ENCODE peak calls at places on chromosomes 12 and 14, in four cellular contexts. A is A549, Q is colonic mucosa, R is IMR-90. L is an unnamed sample.

GRCh38 chr14:61544448-61545202 is 150.7 kb upstream of the HIF1A start:
- DNase-seq in A (no peak), Q (no peak), R (no peak), L (no peak)

GRCh38 chr14:48751293-48751692 is 834.9 kb downstream of the RPS29 start:
- DNase-seq in A (no peak), Q (no peak), R (no peak), L (no peak)

GRCh38 chr14:56004807-56005579 is 113.2 kb upstream of the PELI2 start:
- DNase-seq in A (peak), Q (peak), R (peak), L (no peak)

GRCh38 chr12:120242275-120242799 is 23.2 kb downstream of the PXN start:
- DNase-seq in A (no peak), Q (no peak), R (no peak), L (peak)

GRCh38 chr12:99619389-99620158 is 28.0 kb upstream of the GARIN6 start:
- DNase-seq in A (no peak), Q (no peak), R (peak), L (no peak)

GRCh38 chr12:92718483-92718985 is 15.7 kb downstream of the PLEKHG7 start:
- DNase-seq in A (no peak), Q (no peak), R (no peak), L (no peak)

GRCh38 chr12:114614040-114614439 is 69.9 kb downstream of the TBX3 start:
- DNase-seq in A (no peak), Q (no peak), R (no peak), L (peak)

GRCh38 chr12:95396849-95397498 is 77.0 kb upstream of the METAP2 start:
- DNase-seq in A (no peak), Q (no peak), R (peak), L (no peak)

GRCh38 chr14:96166475-96167223 is 38.0 kb upstream of the BDKRB2 start:
- DNase-seq in A (no peak), Q (peak), R (peak), L (peak)

GRCh38 chr12:49970658-49971057 is 2.1 kb upstream of the AQP6 start:
- DNase-seq in A (no peak), Q (no peak), R (no peak), L (no peak)

GRCh38 chr14:73180385-73180805 is 44.1 kb downstream of the PSEN1 start:
- DNase-seq in A (no peak), Q (no peak), R (peak), L (no peak)

GRCh38 chr12:109592195-109592904 is 18.8 kb downstream of the MVK start:
- DNase-seq in A (no peak), Q (no peak), R (no peak), L (no peak)

GRCh38 chr12:43317156-43317555 is 234.8 kb downstream of the ADAMTS20 start:
- DNase-seq in A (no peak), Q (no peak), R (no peak), L (no peak)

GRCh38 chr14:32059702-32060101 is 17.4 kb upstream of the ARHGAP5 start:
- DNase-seq in A (no peak), Q (no peak), R (no peak), L (no peak)

GRCh38 chr12:108720757-108721514 is 10.4 kb downstream of the CORO1C start:
- DNase-seq in A (no peak), Q (no peak), R (no peak), L (no peak)

GRCh38 chr14:68292467-68293334 is 473.1 kb downstream of the RAD51B start:
- DNase-seq in A (no peak), Q (peak), R (no peak), L (no peak)

GRCh38 chr12:47808574-47809380 is 10.9 kb downstream of the HDAC7 start:
- DNase-seq in A (peak), Q (no peak), R (peak), L (no peak)

GRCh38 chr12:57821474-57822214 is 3.1 kb upstream of the AVIL start:
- DNase-seq in A (no peak), Q (no peak), R (no peak), L (peak)

GRCh38 chr12:95197636-95198035 is 19.6 kb downstream of the FGD6 start:
- DNase-seq in A (no peak), Q (no peak), R (no peak), L (no peak)

GRCh38 chr12:123036471-123037285 is 56.2 kb downstream of the ARL6IP4 start:
- DNase-seq in A (no peak), Q (no peak), R (no peak), L (no peak)

GRCh38 chr12:127729381-127729780 is 537.6 kb upstream of the TMEM132C start:
- DNase-seq in A (no peak), Q (no peak), R (no peak), L (no peak)

GRCh38 chr12:4855121-4855924 is 54.4 kb upstream of the KCNA1 start:
- DNase-seq in A (peak), Q (peak), R (peak), L (no peak)

GRCh38 chr12:102169922-102170698 is 27.5 kb downstream of the PMCH start:
- DNase-seq in A (no peak), Q (no peak), R (peak), L (no peak)

GRCh38 chr12:105214141-105214540 is 21.8 kb downstream of the APPL2 start:
- DNase-seq in A (no peak), Q (no peak), R (peak), L (no peak)

GRCh38 chr14:60695327-60695726 is 28.8 kb downstream of the SIX4 start:
- DNase-seq in A (no peak), Q (no peak), R (no peak), L (no peak)

GRCh38 chr14:70097576-70098256 is 91.0 kb downstream of the SLC8A3 start:
- DNase-seq in A (no peak), Q (no peak), R (no peak), L (no peak)

GRCh38 chr12:117064596-117064995 is 34.6 kb downstream of the TESC start:
- DNase-seq in A (no peak), Q (no peak), R (no peak), L (no peak)

GRCh38 chr12:107079172-107080011 is 14.0 kb downstream of the CRY1 start:
- DNase-seq in A (peak), Q (no peak), R (peak), L (no peak)

GRCh38 chr12:93612719-93613228 is 40.3 kb downstream of the SOCS2 start:
- DNase-seq in A (no peak), Q (no peak), R (no peak), L (no peak)

GRCh38 chr14:62071029-62071428 is 308.8 kb downstream of the SNAPC1 start:
- DNase-seq in A (no peak), Q (no peak), R (peak), L (no peak)

GRCh38 chr14:34548472-34548981 is 9.0 kb upstream of the EAPP start:
- DNase-seq in A (no peak), Q (no peak), R (no peak), L (no peak)

GRCh38 chr12:114636723-114637480 is 47.1 kb downstream of the TBX3 start:
- DNase-seq in A (peak), Q (no peak), R (peak), L (no peak)

GRCh38 chr14:70622111-70622712 is 19.5 kb upstream of the TTC9 start:
- DNase-seq in A (peak), Q (peak), R (peak), L (no peak)

GRCh38 chr12:108914031-108914630 is 34.2 kb downstream of the DAO start:
- DNase-seq in A (no peak), Q (no peak), R (no peak), L (no peak)

GRCh38 chr12:114668151-114668891 is 15.7 kb downstream of the TBX3 start:
- DNase-seq in A (peak), Q (peak), R (peak), L (no peak)

GRCh38 chr14:88195676-88196075 is 127.4 kb downstream of the KCNK10 start:
- DNase-seq in A (no peak), Q (no peak), R (no peak), L (no peak)

GRCh38 chr12:101238806-101239329 is 28.8 kb upstream of the SLC5A8 start:
- DNase-seq in A (no peak), Q (no peak), R (no peak), L (no peak)

DNA sequence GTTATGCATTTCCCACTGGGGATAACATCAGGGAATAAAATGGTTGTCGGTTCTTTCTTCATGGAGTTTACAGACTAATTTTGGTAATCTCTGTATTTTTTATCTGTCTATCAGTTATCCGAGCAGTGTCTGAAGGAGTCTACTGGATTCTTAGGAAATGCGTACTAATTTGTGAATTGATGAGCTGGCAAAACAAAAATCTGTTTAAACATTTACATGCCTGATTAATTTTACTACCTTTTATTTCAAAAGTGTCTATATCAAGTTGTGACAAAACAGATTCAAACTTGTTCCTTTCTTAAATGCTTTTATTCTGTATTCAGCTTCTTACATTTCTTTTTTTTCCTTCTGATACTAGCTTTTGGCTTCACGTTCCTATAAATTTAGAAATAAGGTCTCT is 4.4 kb downstream of the RIMKLB start:
- DNase-seq in A (no peak), Q (no peak), R (no peak), L (no peak)
- H3K4me3 ChIP-seq in A (no peak), Q (no peak), R (no peak), L (peak)

DNA sequence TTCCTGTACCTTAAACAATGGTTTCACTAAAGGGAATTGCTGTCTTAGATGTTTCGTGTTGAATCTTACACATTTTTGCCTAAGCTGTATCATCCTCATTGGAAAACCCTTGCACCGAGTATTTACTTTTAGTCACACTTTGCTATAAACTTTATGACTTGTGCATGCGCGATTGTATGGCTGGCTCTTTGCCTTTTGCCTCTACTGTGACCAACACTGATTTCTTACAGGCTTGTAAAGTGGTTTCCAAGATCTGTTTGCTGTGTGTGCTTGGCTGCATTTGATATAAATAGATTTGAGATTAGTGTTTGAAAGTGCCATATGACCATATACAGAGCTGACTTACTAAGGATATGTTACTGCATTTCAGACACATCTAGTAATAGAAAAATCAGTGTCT is 40.5 kb downstream of the RASSF3 start:
- DNase-seq in A (peak), Q (peak), R (peak), L (no peak)
- H3K27ac ChIP-seq in A (peak), Q (peak), R (no peak), L (peak)

GRCh38 chr14:102911541-102911951 is 10.9 kb upstream of the AMN start:
- DNase-seq in A (no peak), Q (no peak), R (no peak), L (no peak)

GRCh38 chr14:102914474-102915291 is 7.8 kb upstream of the AMN start:
- DNase-seq in A (no peak), Q (no peak), R (no peak), L (no peak)

GRCh38 chr14:102915292-102916110 is 7.0 kb upstream of the AMN start:
- DNase-seq in A (no peak), Q (no peak), R (no peak), L (no peak)

GRCh38 chr14:102911991-102912761 is 10.3 kb upstream of the AMN start:
- DNase-seq in A (no peak), Q (no peak), R (no peak), L (no peak)

DNA sequence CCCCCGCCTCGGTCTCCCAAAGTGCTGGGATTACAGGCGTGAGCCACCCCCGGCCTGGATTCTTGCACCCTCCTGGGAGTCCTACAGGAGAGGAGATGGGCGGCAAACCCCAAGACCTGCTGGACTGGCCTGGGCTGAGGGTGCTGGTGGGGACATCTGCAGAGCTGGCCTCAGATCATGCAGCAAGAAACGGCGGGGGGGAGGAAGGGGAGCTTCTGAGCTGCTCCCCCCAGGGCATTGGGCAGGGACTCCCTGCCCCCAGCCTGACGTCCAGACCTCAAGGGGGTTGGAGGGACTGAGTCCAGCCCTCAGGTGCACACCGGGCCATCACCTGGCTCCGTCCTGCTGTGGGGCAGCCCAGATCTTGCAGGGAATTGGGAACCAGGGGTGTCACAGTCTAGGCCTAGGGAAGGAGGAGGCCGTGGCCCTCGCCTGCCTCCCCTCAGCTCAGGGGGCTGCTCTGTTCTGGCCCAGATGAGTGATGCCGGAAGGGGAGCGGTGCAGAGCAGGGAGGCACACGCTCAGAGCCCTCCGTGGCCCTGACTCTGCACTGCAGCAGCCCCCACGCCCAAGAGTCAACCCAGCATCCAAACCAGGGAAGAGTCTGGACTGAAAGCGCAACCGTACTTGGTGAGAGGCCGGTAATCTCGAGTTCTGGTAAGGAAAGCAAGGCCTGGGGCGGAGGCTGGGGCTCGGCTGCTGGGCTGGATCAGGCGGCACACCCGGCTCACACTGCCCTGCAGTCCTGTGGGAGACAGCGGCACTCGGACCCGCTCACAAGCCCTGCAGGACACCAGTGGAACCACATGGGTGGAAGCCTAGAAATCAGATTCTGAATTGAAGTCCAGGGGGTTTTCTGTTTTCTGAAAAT is 8.9 kb upstream of the AMN start:
- DNase-seq in A (peak), Q (no peak), R (no peak), L (no peak)
- TF ChIP-seq CTCF in A (no peak), Q (no peak), R (no peak), L (no peak)

DNA sequence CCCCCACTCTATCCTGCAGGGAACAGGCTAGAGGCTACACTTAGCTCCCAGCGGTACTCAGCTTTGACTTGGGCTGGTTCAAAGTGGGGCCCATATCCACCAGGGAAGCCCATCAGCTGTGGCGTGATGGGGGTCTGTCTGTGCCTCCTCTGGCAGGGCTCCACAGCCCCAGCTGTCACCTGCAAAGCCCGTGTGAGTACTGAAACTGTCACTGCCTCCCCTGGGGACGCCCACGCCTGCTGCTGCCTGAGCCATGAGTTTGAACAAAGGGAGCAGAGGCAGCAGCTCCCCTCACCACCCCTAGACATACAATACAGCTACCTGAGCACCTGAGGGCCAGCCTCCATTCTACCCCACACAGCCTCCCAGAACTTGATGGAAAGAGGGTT is 5.0 kb downstream of the REM2 start:
- DNase-seq in A (no peak), Q (no peak), R (no peak), L (no peak)
- H3K4me3 ChIP-seq in A (peak), Q (peak), R (no peak), L (peak)

DNA sequence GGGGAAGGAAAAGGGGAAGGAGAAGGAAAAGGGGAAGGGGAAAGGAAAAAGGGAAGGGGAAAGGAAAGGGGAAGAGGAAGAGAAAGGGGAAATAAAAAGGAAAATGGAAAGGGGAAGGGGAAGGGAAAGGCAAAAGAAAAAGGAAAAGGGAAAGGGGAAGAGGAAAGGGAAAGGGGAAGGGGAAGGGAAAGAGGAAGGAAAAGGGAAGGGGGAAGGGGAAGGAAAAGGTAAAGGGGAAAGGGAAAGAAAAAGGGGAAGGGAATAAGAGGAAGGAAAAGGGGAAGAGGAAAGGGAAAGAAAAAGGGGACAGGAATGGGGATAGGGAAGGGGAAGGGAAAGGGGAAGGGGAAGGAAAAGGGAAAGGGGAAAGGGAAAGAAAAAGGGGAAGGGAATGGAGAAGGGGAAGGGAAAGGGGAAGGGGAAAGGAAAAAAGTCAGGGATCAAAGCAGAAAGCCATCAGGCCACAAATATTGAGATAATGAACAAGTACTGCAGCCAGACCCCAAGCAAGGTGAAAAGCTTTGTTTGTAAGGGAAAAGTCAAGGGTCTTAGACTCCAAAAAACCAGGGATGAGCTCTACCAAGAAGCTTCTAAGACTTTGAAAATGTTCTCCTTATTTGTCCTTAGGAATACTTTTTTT is 20.0 kb downstream of the DICER1 start:
- DNase-seq in A (no peak), Q (no peak), R (no peak), L (no peak)
- H3K27ac ChIP-seq in A (no peak), Q (peak), R (no peak), L (no peak)

GRCh38 chr14:21997300-21997699 is 323.7 kb upstream of the OR4E1 start:
- DNase-seq in A (no peak), Q (no peak), R (peak), L (no peak)
- TF ChIP-seq CTCF in A (no peak), Q (no peak), R (no peak), L (no peak)

GRCh38 chr12:83016226-83016835 is 329.6 kb downstream of the TMTC2 start:
- DNase-seq in A (peak), Q (no peak), R (peak), L (no peak)

GRCh38 chr12:83010169-83010804 is 323.6 kb downstream of the TMTC2 start:
- DNase-seq in A (no peak), Q (no peak), R (no peak), L (no peak)

GRCh38 chr12:83017001-83017400 is 330.3 kb downstream of the TMTC2 start:
- DNase-seq in A (no peak), Q (no peak), R (no peak), L (no peak)

GRCh38 chr12:83018063-83018462 is 331.4 kb downstream of the TMTC2 start:
- DNase-seq in A (no peak), Q (peak), R (no peak), L (no peak)

DNA sequence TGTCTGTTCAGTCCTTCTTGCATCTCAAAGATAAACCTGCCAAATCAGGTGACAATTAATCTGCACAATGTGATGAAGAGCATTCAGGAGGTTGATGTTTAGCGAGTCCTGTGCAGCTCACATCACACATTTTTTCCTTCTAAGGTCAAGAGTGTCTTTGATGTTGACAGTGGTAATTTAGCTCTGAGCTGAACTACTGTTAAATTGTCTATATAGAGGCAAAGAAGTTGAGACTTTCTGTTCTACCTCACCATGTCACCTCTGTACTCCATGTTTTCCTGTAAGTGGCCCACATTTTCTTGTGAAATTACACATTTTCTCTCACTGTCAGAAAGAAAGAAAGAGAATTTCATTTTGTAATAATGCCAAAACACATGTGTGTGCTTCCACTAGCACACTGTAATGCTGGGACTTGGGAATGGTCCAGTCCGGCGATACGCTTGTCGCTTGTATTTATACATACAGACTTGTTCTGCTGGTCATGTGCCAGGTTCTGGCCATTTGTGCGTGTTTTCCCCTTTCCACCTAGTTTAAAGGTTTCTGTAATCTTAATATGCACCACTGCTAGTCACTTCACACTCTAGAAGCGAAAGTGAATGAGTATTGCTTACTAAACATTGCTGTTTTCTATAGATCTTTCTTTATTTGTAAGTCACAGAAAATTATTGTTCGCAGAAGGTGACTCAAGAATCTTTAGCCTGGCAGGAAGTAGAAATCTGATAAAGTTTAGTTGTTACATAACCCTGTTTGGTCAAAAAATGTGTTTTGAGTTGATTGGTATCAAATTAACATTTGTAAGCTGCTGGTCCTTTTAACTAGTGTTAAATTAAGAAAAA is 328.9 kb downstream of the TMTC2 start:
- DNase-seq in A (no peak), Q (no peak), R (no peak), L (no peak)
- H3K4me3 ChIP-seq in A (no peak), Q (no peak), R (peak), L (peak)

GRCh38 chr12:89225808-89226368 is 126.4 kb downstream of the DUSP6 start:
- DNase-seq in A (no peak), Q (peak), R (peak), L (no peak)
- H3K27ac ChIP-seq in A (no peak), Q (peak), R (peak), L (peak)

L was measured in coronary artery.